ENCODE peak calls at places on chromosome 4, in seven cellular contexts. One of them, this sample, is unnamed.

GRCh38 chr4:3406431-3406830 is 35.3 kb upstream of the HGFAC start:
- DNase-seq in H4: no peak
- DNase-seq in Ammon's horn: no peak
- DNase-seq in cardiac fibroblast: no peak
- DNase-seq in CD8-positive, alpha-beta memory T cell: no peak
- DNase-seq in iPS-NIHi11: no peak
- DNase-seq in NCI-H1694 treated with DMSO at 0.1 percent for 48 hours: no peak
- DNase-seq in this sample: no peak

GRCh38 chr4:185566972-185567749 is 31.9 kb upstream of the PDLIM3 start:
- DNase-seq in H4: no peak
- DNase-seq in Ammon's horn: peak; percentile 57
- DNase-seq in cardiac fibroblast: peak; percentile 90
- DNase-seq in CD8-positive, alpha-beta memory T cell: no peak
- DNase-seq in iPS-NIHi11: no peak
- DNase-seq in NCI-H1694 treated with DMSO at 0.1 percent for 48 hours: no peak
- DNase-seq in this sample: no peak

GRCh38 chr4:131644619-131645018 is 1504.5 kb upstream of the PCDH10 start:
- DNase-seq in H4: peak; percentile 24
- DNase-seq in Ammon's horn: no peak
- DNase-seq in cardiac fibroblast: peak; percentile 61
- DNase-seq in CD8-positive, alpha-beta memory T cell: no peak
- DNase-seq in iPS-NIHi11: peak; percentile 56
- DNase-seq in NCI-H1694 treated with DMSO at 0.1 percent for 48 hours: no peak
- DNase-seq in this sample: no peak

GRCh38 chr4:166198041-166198440 is 325.0 kb downstream of the TLL1 start:
- DNase-seq in H4: no peak
- DNase-seq in Ammon's horn: no peak
- DNase-seq in cardiac fibroblast: peak; percentile 2
- DNase-seq in CD8-positive, alpha-beta memory T cell: no peak
- DNase-seq in iPS-NIHi11: no peak
- DNase-seq in NCI-H1694 treated with DMSO at 0.1 percent for 48 hours: no peak
- DNase-seq in this sample: no peak

GRCh38 chr4:17957689-17958088 is 63.9 kb downstream of the LCORL start:
- DNase-seq in H4: no peak
- DNase-seq in Ammon's horn: no peak
- DNase-seq in cardiac fibroblast: peak; percentile 27
- DNase-seq in CD8-positive, alpha-beta memory T cell: no peak
- DNase-seq in iPS-NIHi11: no peak
- DNase-seq in NCI-H1694 treated with DMSO at 0.1 percent for 48 hours: no peak
- DNase-seq in this sample: no peak

GRCh38 chr4:167282171-167282864 is 48.0 kb upstream of the SPOCK3 start:
- DNase-seq in H4: no peak
- DNase-seq in Ammon's horn: no peak
- DNase-seq in cardiac fibroblast: peak; percentile 75
- DNase-seq in CD8-positive, alpha-beta memory T cell: no peak
- DNase-seq in iPS-NIHi11: no peak
- DNase-seq in NCI-H1694 treated with DMSO at 0.1 percent for 48 hours: no peak
- DNase-seq in this sample: no peak

GRCh38 chr4:121898150-121898549 is 27.9 kb upstream of the BBS7 start:
- DNase-seq in H4: no peak
- DNase-seq in Ammon's horn: no peak
- DNase-seq in cardiac fibroblast: no peak
- DNase-seq in CD8-positive, alpha-beta memory T cell: peak; percentile 4
- DNase-seq in iPS-NIHi11: no peak
- DNase-seq in NCI-H1694 treated with DMSO at 0.1 percent for 48 hours: no peak
- DNase-seq in this sample: peak; percentile 59

GRCh38 chr4:7828926-7829325 is 110.7 kb downstream of the AFAP1 start:
- DNase-seq in H4: no peak
- DNase-seq in Ammon's horn: no peak
- DNase-seq in cardiac fibroblast: peak; percentile 93
- DNase-seq in CD8-positive, alpha-beta memory T cell: no peak
- DNase-seq in iPS-NIHi11: no peak
- DNase-seq in NCI-H1694 treated with DMSO at 0.1 percent for 48 hours: no peak
- DNase-seq in this sample: no peak

GRCh38 chr4:38049545-38050170 is 89.5 kb downstream of the PTTG2 start:
- DNase-seq in H4: no peak
- DNase-seq in Ammon's horn: no peak
- DNase-seq in cardiac fibroblast: no peak
- DNase-seq in CD8-positive, alpha-beta memory T cell: no peak
- DNase-seq in iPS-NIHi11: no peak
- DNase-seq in NCI-H1694 treated with DMSO at 0.1 percent for 48 hours: no peak
- DNase-seq in this sample: no peak

GRCh38 chr4:40897557-40898203 is 147.9 kb downstream of the NSUN7 start:
- DNase-seq in H4: peak; percentile 78
- DNase-seq in Ammon's horn: peak; percentile 83
- DNase-seq in cardiac fibroblast: peak; percentile 65
- DNase-seq in CD8-positive, alpha-beta memory T cell: peak; percentile 25
- DNase-seq in iPS-NIHi11: peak; percentile 88
- DNase-seq in NCI-H1694 treated with DMSO at 0.1 percent for 48 hours: peak; percentile 50
- DNase-seq in this sample: peak; percentile 79

GRCh38 chr4:174375422-174375821 is 91.7 kb downstream of the CEP44 start:
- DNase-seq in H4: no peak
- DNase-seq in Ammon's horn: no peak
- DNase-seq in cardiac fibroblast: no peak
- DNase-seq in CD8-positive, alpha-beta memory T cell: no peak
- DNase-seq in iPS-NIHi11: no peak
- DNase-seq in NCI-H1694 treated with DMSO at 0.1 percent for 48 hours: no peak
- DNase-seq in this sample: no peak

GRCh38 chr4:3285558-3286334 is 7.1 kb upstream of the RGS12 start:
- DNase-seq in H4: peak; percentile 87
- DNase-seq in Ammon's horn: peak; percentile 67
- DNase-seq in cardiac fibroblast: peak; percentile 24
- DNase-seq in CD8-positive, alpha-beta memory T cell: no peak
- DNase-seq in iPS-NIHi11: no peak
- DNase-seq in NCI-H1694 treated with DMSO at 0.1 percent for 48 hours: no peak
- DNase-seq in this sample: peak; percentile 71

GRCh38 chr4:94714761-94715160 is 43.0 kb upstream of the BMPR1B start:
- DNase-seq in H4: no peak
- DNase-seq in Ammon's horn: no peak
- DNase-seq in cardiac fibroblast: peak; percentile 63
- DNase-seq in CD8-positive, alpha-beta memory T cell: no peak
- DNase-seq in iPS-NIHi11: no peak
- DNase-seq in NCI-H1694 treated with DMSO at 0.1 percent for 48 hours: no peak
- DNase-seq in this sample: no peak

GRCh38 chr4:7427326-7428260 is 7.1 kb downstream of the PSAPL1 start:
- DNase-seq in H4: no peak
- DNase-seq in Ammon's horn: no peak
- DNase-seq in cardiac fibroblast: no peak
- DNase-seq in CD8-positive, alpha-beta memory T cell: no peak
- DNase-seq in iPS-NIHi11: no peak
- DNase-seq in NCI-H1694 treated with DMSO at 0.1 percent for 48 hours: no peak
- DNase-seq in this sample: peak; percentile 41

GRCh38 chr4:113809313-113809712 is 47.8 kb upstream of the CAMK2D start:
- DNase-seq in H4: no peak
- DNase-seq in Ammon's horn: peak; percentile 64
- DNase-seq in cardiac fibroblast: peak; percentile 54
- DNase-seq in CD8-positive, alpha-beta memory T cell: no peak
- DNase-seq in iPS-NIHi11: peak; percentile 9
- DNase-seq in NCI-H1694 treated with DMSO at 0.1 percent for 48 hours: no peak
- DNase-seq in this sample: peak; percentile 12

GRCh38 chr4:10096201-10096975 is 20.2 kb downstream of the WDR1 start:
- DNase-seq in H4: peak; percentile 94
- DNase-seq in Ammon's horn: peak; percentile 80
- DNase-seq in cardiac fibroblast: peak; percentile 95
- DNase-seq in CD8-positive, alpha-beta memory T cell: peak; percentile 77
- DNase-seq in iPS-NIHi11: no peak
- DNase-seq in NCI-H1694 treated with DMSO at 0.1 percent for 48 hours: no peak
- DNase-seq in this sample: peak; percentile 89

This sample was measured in kidney.